ENCODE peak calls at places on chromosomes 1 and 21, in six cellular contexts. K is pancreas; W is transverse colon; C is activated naive CD8-positive, alpha-beta T cell treated with anti-CD3 and anti-CD28 coated beads, Interleukin-2, amount 50 U/mL, for 24 hours; G is stimulated activated CD8-positive, alpha-beta memory T cell treated with anti-CD3 and anti-CD28 coated beads, Interleukin-2, amount 100 ng/mL, for 1 hour; O is GM12864. E is an unnamed sample.

GRCh38 chr1:232127190-232127589 is 500.6 kb downstream of the DISC1 start:
- DNase-seq in C (no peak), O (no peak), G (no peak), W (no peak), K (no peak), E (no peak)

GRCh38 chr1:37892151-37893047 is 33.0 kb upstream of the MTF1 start:
- DNase-seq in O (no peak), W (no peak), G (no peak), K (no peak), C (no peak), E (no peak)

GRCh38 chr1:51789342-51789741 is 89.2 kb downstream of the NRDC start:
- DNase-seq in G (no peak), C (no peak), O (no peak), W (no peak), K (no peak), E (no peak)

GRCh38 chr1:118340928-118341905 is 156.2 kb upstream of the SPAG17 start:
- DNase-seq in C (no peak), W (no peak), G (no peak), O (no peak), K (no peak), E (no peak)

GRCh38 chr1:109910963-109911798 is 532 bp downstream of the CSF1 start:
- DNase-seq in K (no peak), W (no peak), O (no peak), C (peak; percentile 29), G (no peak), E (no peak)

GRCh38 chr1:212769372-212770167 is 22.0 kb downstream of the NSL1 start:
- DNase-seq in O (no peak), G (no peak), C (no peak), K (no peak), W (no peak), E (no peak)

GRCh38 chr1:55876276-55877060 is 661.3 kb upstream of the USP24 start:
- DNase-seq in G (no peak), K (no peak), W (no peak), C (no peak), O (no peak), E (no peak)

GRCh38 chr1:96722161-96722908 is 751 bp downstream of the PTBP2 start:
- DNase-seq in O (no peak), K (peak; percentile 67), W (peak; percentile 62), C (peak; percentile 53), G (peak; percentile 26), E (peak; percentile 51)

GRCh38 chr1:194024659-194025058 is 838.2 kb upstream of the B3GALT2 start:
- DNase-seq in W (no peak), O (no peak), K (no peak), G (no peak), C (no peak), E (no peak)

GRCh38 chr1:216071227-216071626 is 352.0 kb downstream of the USH2A start:
- DNase-seq in W (no peak), C (no peak), G (no peak), K (no peak), O (no peak), E (no peak)

GRCh38 chr1:156356875-156357534 is 12.0 kb upstream of the RHBG start:
- DNase-seq in W (peak; percentile 61), C (peak; percentile 62), G (peak; percentile 44), K (peak; percentile 77), O (no peak), E (peak; percentile 79)

GRCh38 chr1:5601516-5601915 is 390.7 kb downstream of the NPHP4 start:
- DNase-seq in K (no peak), W (no peak), O (no peak), G (no peak), C (no peak), E (peak; percentile 14)

GRCh38 chr1:228455715-228456114 is 31.5 kb upstream of the RNF187 start:
- DNase-seq in K (no peak), O (no peak), C (no peak), G (no peak), W (no peak), E (no peak)

GRCh38 chr1:34415140-34415539 is 238.4 kb downstream of the C1orf94 start:
- DNase-seq in O (no peak), W (no peak), K (no peak), G (no peak), C (no peak), E (no peak)

GRCh38 chr1:183807549-183808168 is 2.7 kb downstream of the RGL1 start:
- DNase-seq in O (peak; percentile 50), C (no peak), K (peak; percentile 41), G (no peak), W (peak; percentile 19), E (no peak)

GRCh38 chr21:16193758-16194606 is 464.2 kb downstream of the USP25 start:
- DNase-seq in G (no peak), K (peak; percentile 22), O (no peak), W (peak; percentile 12), C (no peak), E (peak; percentile 31)

GRCh38 chr1:233710031-233710430 is 96.1 kb downstream of the KCNK1 start:
- DNase-seq in K (no peak), W (no peak), C (no peak), G (no peak), O (no peak), E (no peak)